ENCODE peak calls at places on chromosomes 11 and 22, in five cellular contexts. X is spleen, F is fibroblast of lung, O is cardiac muscle cell, D is uterus. P is an unnamed sample.

GRCh38 chr22:21972293-21972779 is 10.3 kb downstream of the TOP3B start:
- DNase-seq in X (no peak), F (no peak), O (peak), D (no peak), P (no peak)

GRCh38 chr11:126329644-126330200 is 25.8 kb upstream of the ST3GAL4 start:
- DNase-seq in X (no peak), F (no peak), O (no peak), D (no peak), P (no peak)

GRCh38 chr11:129950319-129951034 is 52.2 kb downstream of the PRDM10 start:
- DNase-seq in X (no peak), F (peak), O (no peak), D (peak), P (no peak)

GRCh38 chr11:12756101-12756500 is 81.9 kb downstream of the TEAD1 start:
- DNase-seq in X (no peak), F (no peak), O (no peak), D (no peak), P (no peak)

GRCh38 chr11:86292912-86293606 is 9.0 kb upstream of the HIKESHI start:
- DNase-seq in X (no peak), F (no peak), O (no peak), D (no peak), P (no peak)

GRCh38 chr11:69639843-69640242 is 1.1 kb upstream of the CCND1 start:
- DNase-seq in X (no peak), F (no peak), O (no peak), D (no peak), P (no peak)

GRCh38 chr11:19389787-19390303 is 149.1 kb upstream of the E2F8 start:
- DNase-seq in X (no peak), F (no peak), O (no peak), D (no peak), P (no peak)

GRCh38 chr11:69925366-69926196 is 106.4 kb upstream of the FGF3 start:
- DNase-seq in X (peak), F (no peak), O (no peak), D (peak), P (no peak)

GRCh38 chr22:23752750-23753149 is 1.5 kb downstream of the VPREB3 start:
- DNase-seq in X (peak), F (no peak), O (no peak), D (no peak), P (no peak)

GRCh38 chr22:44870021-44870420 is 117.6 kb downstream of the ARHGAP8 start:
- DNase-seq in X (no peak), F (peak), O (peak), D (no peak), P (no peak)

GRCh38 chr11:23206736-23207336 is 346.6 kb upstream of the CCDC179 start:
- DNase-seq in X (no peak), F (peak), O (no peak), D (no peak), P (no peak)

GRCh38 chr11:72227316-72228228 is 3.0 kb downstream of the INPPL1 start:
- DNase-seq in X (peak), F (peak), O (no peak), D (peak), P (peak)

GRCh38 chr22:29702931-29703594 is 16.7 kb upstream of the CABP7 start:
- DNase-seq in X (no peak), F (no peak), O (no peak), D (no peak), P (no peak)

GRCh38 chr11:57459112-57460016 is 964 bp upstream of the RTN4RL2 start:
- DNase-seq in X (peak), F (no peak), O (peak), D (no peak), P (no peak)

GRCh38 chr22:48724899-48725298 is 1102.8 kb downstream of the BRD1 start:
- DNase-seq in X (peak), F (no peak), O (no peak), D (no peak), P (no peak)

GRCh38 chr22:25030636-25031035 is 78.1 kb downstream of the KIAA1671 start:
- DNase-seq in X (no peak), F (peak), O (no peak), D (no peak), P (no peak)

GRCh38 chr11:86138958-86139357 is 70.1 kb upstream of the PICALM start:
- DNase-seq in X (no peak), F (no peak), O (no peak), D (no peak), P (no peak)

GRCh38 chr22:45516923-45517675 is 14.4 kb downstream of the FBLN1 start:
- DNase-seq in X (no peak), F (peak), O (peak), D (no peak), P (no peak)

GRCh38 chr22:17792289-17792688 is 18.0 kb upstream of the BID start:
- DNase-seq in X (no peak), F (no peak), O (peak), D (no peak), P (no peak)

GRCh38 chr11:126280595-126280994 is 2.3 kb upstream of the TIRAP start:
- DNase-seq in X (no peak), F (no peak), O (no peak), D (no peak), P (no peak)

GRCh38 chr22:48444320-48445112 is 1383.2 kb downstream of the BRD1 start:
- DNase-seq in X (peak), F (peak), O (no peak), D (no peak), P (no peak)

GRCh38 chr22:29461263-29461662 is 18.8 kb upstream of the NEFH start:
- DNase-seq in X (no peak), F (no peak), O (no peak), D (no peak), P (no peak)

GRCh38 chr11:131661137-131661536 is 290.7 kb downstream of the NTM start:
- DNase-seq in X (no peak), F (peak), O (no peak), D (no peak), P (no peak)

GRCh38 chr11:64637346-64638016 is 46.5 kb downstream of the SLC22A12 start:
- DNase-seq in X (no peak), F (no peak), O (peak), D (no peak), P (no peak)

GRCh38 chr11:102154806-102155205 is 44.6 kb downstream of the YAP1 start:
- DNase-seq in X (no peak), F (no peak), O (no peak), D (no peak), P (no peak)

GRCh38 chr11:65766535-65766934 is 14.2 kb downstream of the AP5B1 start:
- DNase-seq in X (no peak), F (peak), O (no peak), D (no peak), P (no peak)

GRCh38 chr22:39832627-39833074 is 60.9 kb downstream of the ENTHD1 start:
- DNase-seq in X (no peak), F (no peak), O (no peak), D (no peak), P (no peak)

GRCh38 chr11:34825670-34826383 is 90.4 kb downstream of the APIP start:
- DNase-seq in X (no peak), F (no peak), O (no peak), D (no peak), P (no peak)

GRCh38 chr11:69394902-69395690 is 86.4 kb upstream of the LINC01488 start:
- DNase-seq in X (peak), F (peak), O (no peak), D (no peak), P (no peak)

GRCh38 chr11:14396289-14396688 is 37.3 kb upstream of the RRAS2 start:
- DNase-seq in X (no peak), F (no peak), O (no peak), D (no peak), P (no peak)

GRCh38 chr11:112159098-112159761 is 4.7 kb downstream of the IL18 start:
- DNase-seq in X (no peak), F (no peak), O (no peak), D (no peak), P (no peak)

DNA sequence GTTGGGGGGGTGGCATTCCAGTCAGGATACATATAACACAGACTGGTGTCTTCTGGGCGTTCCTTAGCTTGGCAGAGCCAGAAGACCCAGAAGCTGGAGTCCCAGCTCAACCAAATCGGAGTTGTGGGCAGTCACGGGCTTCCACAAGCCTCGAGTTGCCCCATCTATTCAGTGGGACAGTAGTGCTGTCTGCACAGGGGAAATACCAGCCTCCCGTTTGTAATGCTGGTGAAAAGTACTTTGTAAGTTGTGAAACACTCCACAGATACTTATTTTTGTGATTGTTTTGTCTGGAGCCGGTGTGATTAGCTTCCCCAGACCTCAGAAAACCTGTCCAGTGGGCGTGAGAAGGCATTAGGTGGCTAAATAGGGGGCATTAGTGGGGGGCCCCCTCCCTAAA is 13.6 kb downstream of the DGKZ start:
- DNase-seq in X (no peak), F (no peak), O (no peak), D (no peak), P (no peak)
- H3K27ac ChIP-seq in X (peak), F (peak), O (peak), D (peak), P (peak)

GRCh38 chr11:44031549-44031948 is 16.2 kb upstream of the ACCSL start:
- DNase-seq in X (no peak), F (no peak), O (no peak), D (no peak), P (peak)

GRCh38 chr11:44030996-44031395 is 16.8 kb upstream of the ACCSL start:
- DNase-seq in X (no peak), F (no peak), O (no peak), D (no peak), P (no peak)

GRCh38 chr11:44033411-44033850 is 14.3 kb upstream of the ACCSL start:
- DNase-seq in X (no peak), F (no peak), O (no peak), D (no peak), P (no peak)

GRCh38 chr11:44033856-44034255 is 13.9 kb upstream of the ACCSL start:
- DNase-seq in X (no peak), F (no peak), O (no peak), D (no peak), P (no peak)

DNA sequence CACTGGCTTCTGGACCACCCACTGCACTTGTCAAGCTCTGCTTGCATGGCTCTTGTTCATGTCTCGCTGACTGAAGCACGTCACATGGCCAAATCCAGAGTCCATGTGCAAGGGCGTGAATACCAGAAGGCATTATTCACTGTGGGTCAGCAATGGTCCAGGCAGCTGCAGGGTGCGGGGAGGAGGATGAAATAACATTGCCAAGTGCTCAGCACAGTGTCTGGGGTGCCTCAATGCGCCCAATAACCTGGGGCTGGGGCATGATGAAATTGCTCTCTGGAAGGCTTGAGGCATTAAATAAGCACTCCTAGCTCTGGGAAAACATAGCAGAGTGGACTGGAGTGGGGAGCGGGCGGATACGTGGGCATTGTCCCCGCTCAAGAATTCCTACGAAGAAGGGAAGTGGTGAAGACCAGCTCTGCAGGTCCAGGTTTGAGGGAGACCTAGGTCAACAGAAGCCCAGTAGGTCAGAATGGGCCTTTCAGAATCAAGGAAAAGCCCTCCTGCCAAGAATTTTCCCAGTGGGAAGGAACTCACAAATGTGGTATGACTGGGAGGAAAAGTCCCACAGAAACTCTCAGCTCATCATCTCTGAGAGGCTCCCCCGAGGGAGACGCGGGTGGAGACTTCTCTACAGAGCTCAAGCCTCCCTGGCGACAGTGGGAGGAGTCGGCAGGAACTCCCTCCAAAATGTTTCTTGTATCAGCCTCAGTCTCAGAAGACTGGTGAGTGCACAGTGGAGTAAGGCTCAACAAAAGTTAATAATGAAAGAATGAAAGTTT is 15.3 kb upstream of the ACCSL start:
- DNase-seq in X (no peak), F (peak), O (peak), D (peak), P (peak)
- H3K4me3 ChIP-seq in X (no peak), F (no peak), O (no peak), D (no peak), P (no peak)

DNA sequence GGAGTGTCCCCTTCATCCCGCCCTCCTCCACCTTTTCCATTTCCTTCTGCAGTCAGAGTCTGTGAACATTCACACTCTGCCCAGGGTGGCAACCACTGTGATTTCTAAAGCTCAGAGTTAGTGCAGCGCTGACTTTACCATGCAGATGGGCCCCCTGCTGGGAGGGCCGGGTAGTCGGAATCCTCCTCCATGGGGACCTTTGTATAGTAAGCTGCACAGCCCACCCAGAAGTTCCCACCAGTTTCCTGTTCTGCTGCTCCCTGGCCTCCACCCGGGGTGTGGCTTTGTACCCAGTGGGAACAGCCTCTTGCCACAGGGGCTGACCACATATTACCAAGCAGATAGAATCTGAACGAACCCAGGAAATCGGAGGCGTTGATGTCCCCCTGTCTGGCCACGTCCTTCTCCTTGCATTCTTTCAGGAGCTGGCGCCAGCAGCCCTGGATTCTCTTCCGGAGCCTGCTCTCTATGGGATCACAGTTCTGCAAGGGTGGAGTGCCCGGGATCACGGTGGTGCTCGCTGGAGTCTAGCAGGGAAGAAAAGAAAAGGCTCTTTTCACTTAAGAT is 125.3 kb downstream of the MPPED1 start:
- DNase-seq in X (no peak), F (no peak), O (no peak), D (no peak), P (no peak)
- TF ChIP-seq CTCF in X (no peak), F (no peak), O (no peak), D (no peak), P (no peak)

GRCh38 chr22:41369089-41369745 is 12.5 kb upstream of the TEF start:
- DNase-seq in X (no peak), F (no peak), O (no peak), D (no peak), P (no peak)

GRCh38 chr22:41367680-41368542 is 13.8 kb upstream of the TEF start:
- DNase-seq in X (no peak), F (peak), O (no peak), D (peak), P (no peak)

GRCh38 chr22:41367039-41367679 is 14.6 kb upstream of the TEF start:
- DNase-seq in X (peak), F (peak), O (peak), D (peak), P (peak)

GRCh38 chr22:41368543-41368817 is 13.3 kb upstream of the TEF start:
- DNase-seq in X (no peak), F (no peak), O (no peak), D (no peak), P (no peak)

GRCh38 chr22:41369837-41370236 is 11.9 kb upstream of the TEF start:
- DNase-seq in X (no peak), F (no peak), O (no peak), D (no peak), P (no peak)
- H3K27ac ChIP-seq in X (no peak), F (no peak), O (no peak), D (peak), P (no peak)

DNA sequence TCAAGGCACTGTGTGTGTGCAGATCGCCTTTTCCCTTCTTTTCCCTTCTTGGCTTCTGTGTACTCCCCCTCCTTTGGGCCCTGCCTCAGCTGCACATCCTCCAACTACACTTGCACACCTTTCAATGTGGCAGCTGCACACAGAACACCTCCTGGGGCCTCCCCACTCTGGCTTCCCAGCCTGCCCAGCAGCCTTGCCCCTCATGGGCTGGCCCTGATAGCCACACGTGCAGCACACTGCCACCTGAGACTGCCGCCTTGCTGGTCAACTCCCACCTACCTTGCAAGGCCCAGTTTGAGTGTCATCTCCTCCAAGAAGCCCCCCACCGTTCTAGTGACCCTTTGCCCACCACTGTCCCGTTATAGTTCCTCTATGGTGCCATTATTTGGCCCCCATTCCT is 77.3 kb upstream of the ARFGAP3 start:
- DNase-seq in X (peak), F (no peak), O (no peak), D (no peak), P (peak)
- H3K4me3 ChIP-seq in X (no peak), F (no peak), O (no peak), D (no peak), P (peak)

DNA sequence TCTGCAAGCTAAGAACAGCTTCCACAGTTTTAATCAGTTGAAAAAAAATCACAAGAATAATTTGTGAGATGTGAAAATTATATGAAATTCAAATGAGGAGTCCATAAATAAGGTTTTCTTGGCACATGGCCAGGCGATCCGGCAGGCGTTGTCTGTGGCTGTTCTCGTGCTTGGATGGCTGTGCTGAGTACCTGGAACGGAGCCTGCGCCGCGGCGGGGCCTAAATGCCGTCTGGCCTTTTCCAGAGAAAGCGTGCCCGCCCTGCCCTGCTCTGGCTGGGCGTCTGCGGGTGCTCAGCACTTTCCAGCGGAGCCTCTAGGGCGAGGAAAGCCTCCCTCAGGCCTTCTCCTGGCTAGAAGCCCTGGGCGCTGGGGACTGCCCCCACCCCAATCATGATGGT is 41.8 kb downstream of the OSBPL5 start:
- DNase-seq in X (peak), F (peak), O (no peak), D (peak), P (peak)
- TF ChIP-seq CTCF in X (no peak), F (no peak), O (no peak), D (no peak), P (no peak)